ENCODE peak calls at places on chromosome 12, in ten cellular contexts. I is ovary, A is sigmoid colon, R is stomach, U is K562, P is tibial nerve, F is upper lobe of left lung, S is transverse colon, V is SK-N-SH, G is HepG2. D is an unnamed sample.

GRCh38 chr12:94704452-94704871 is 54.1 kb upstream of the TMCC3 start:
- DNase-seq in G (peak; percentile 29), R (peak; percentile 51), I (no peak), P (no peak), F (no peak), S (no peak), U (no peak), A (no peak), V (no peak), D (no peak)

GRCh38 chr12:118164798-118165486 is 29.0 kb downstream of the PEBP1 start:
- DNase-seq in S (no peak), F (peak; percentile 39), P (no peak), R (no peak), V (peak; percentile 56), U (no peak), G (peak; percentile 10), A (no peak), I (no peak), D (no peak)

GRCh38 chr12:47864646-47865235 is 40.1 kb downstream of the VDR start:
- DNase-seq in G (no peak), I (no peak), U (no peak), P (no peak), V (no peak), R (no peak), S (no peak), F (no peak), A (no peak), D (no peak)

GRCh38 chr12:92973614-92974013 is 44.5 kb upstream of the EEA1 start:
- DNase-seq in I (no peak), F (peak; percentile 31), U (no peak), P (no peak), V (no peak), A (no peak), S (no peak), G (peak; percentile 63), R (no peak), D (no peak)

GRCh38 chr12:111645433-111645832 is 40.3 kb downstream of the BRAP start:
- DNase-seq in I (no peak), U (no peak), P (no peak), R (no peak), F (peak; percentile 66), G (no peak), A (no peak), V (no peak), S (no peak), D (no peak)

GRCh38 chr12:127363392-127363791 is 903.6 kb upstream of the TMEM132C start:
- DNase-seq in S (no peak), R (no peak), A (no peak), U (no peak), V (no peak), F (no peak), G (no peak), I (no peak), P (no peak), D (no peak)

GRCh38 chr12:109735051-109735521 is 21.5 kb downstream of the FAM222A start:
- DNase-seq in R (peak; percentile 22), U (no peak), A (peak; percentile 33), S (no peak), F (peak; percentile 3), V (peak; percentile 13), P (peak; percentile 3), G (no peak), I (no peak), D (peak; percentile 52)

GRCh38 chr12:95164656-95165055 is 52.6 kb downstream of the FGD6 start:
- DNase-seq in G (no peak), P (no peak), F (no peak), I (no peak), U (no peak), S (no peak), A (no peak), R (no peak), V (no peak), D (no peak)

GRCh38 chr12:93061414-93062099 is 132.5 kb upstream of the EEA1 start:
- DNase-seq in I (peak; percentile 62), U (no peak), F (no peak), V (no peak), G (no peak), A (peak; percentile 77), R (no peak), P (no peak), S (no peak), D (no peak)

GRCh38 chr12:85422766-85423165 is 142.7 kb downstream of the ALX1 start:
- DNase-seq in R (no peak), V (no peak), G (no peak), P (no peak), I (no peak), S (no peak), U (no peak), A (no peak), F (no peak), D (no peak)

GRCh38 chr12:96427269-96427729 is 27.1 kb upstream of the CDK17 start:
- DNase-seq in V (peak; percentile 16), I (peak; percentile 34), S (peak; percentile 35), U (no peak), F (no peak), P (no peak), R (peak; percentile 33), G (peak; percentile 7), A (peak; percentile 87), D (peak; percentile 84)

GRCh38 chr12:86774841-86775386 is 518.7 kb upstream of the MGAT4C start:
- DNase-seq in G (no peak), R (no peak), U (no peak), F (no peak), S (no peak), P (no peak), A (no peak), I (no peak), V (no peak), D (no peak)

GRCh38 chr12:96434107-96434506 is 33.9 kb upstream of the CDK17 start:
- DNase-seq in G (no peak), S (peak; percentile 51), A (no peak), R (no peak), U (no peak), F (peak; percentile 50), P (no peak), I (no peak), V (no peak), D (no peak)

GRCh38 chr12:9051156-9051545 is 61.8 kb downstream of the KLRG1 start:
- DNase-seq in V (no peak), R (no peak), P (no peak), G (no peak), F (no peak), U (no peak), I (no peak), S (no peak), A (no peak), D (no peak)
- TF ChIP-seq EP300 in V (no peak), R (no peak), P (no peak), G (no peak), F (no peak), U (no peak), I (no peak), S (no peak), A (no peak), D (no peak)

GRCh38 chr12:131250028-131250950 is 296.6 kb downstream of the ADGRD1 start:
- DNase-seq in V (no peak), U (no peak), A (peak; percentile 74), P (no peak), R (no peak), I (peak; percentile 73), G (no peak), S (no peak), F (no peak), D (peak; percentile 81)

GRCh38 chr12:131251336-131252101 is 297.8 kb downstream of the ADGRD1 start:
- DNase-seq in S (no peak), V (no peak), R (no peak), G (no peak), P (no peak), U (peak; percentile 54), F (no peak), A (no peak), I (no peak), D (no peak)

GRCh38 chr12:131254374-131254773 is 300.7 kb downstream of the ADGRD1 start:
- DNase-seq in S (no peak), I (no peak), V (no peak), F (no peak), A (no peak), R (no peak), U (no peak), G (no peak), P (no peak), D (no peak)

GRCh38 chr12:131250951-131251315 is 297.2 kb downstream of the ADGRD1 start:
- DNase-seq in R (no peak), P (no peak), U (no peak), G (no peak), V (no peak), S (no peak), I (no peak), F (no peak), A (no peak), D (no peak)

DNA sequence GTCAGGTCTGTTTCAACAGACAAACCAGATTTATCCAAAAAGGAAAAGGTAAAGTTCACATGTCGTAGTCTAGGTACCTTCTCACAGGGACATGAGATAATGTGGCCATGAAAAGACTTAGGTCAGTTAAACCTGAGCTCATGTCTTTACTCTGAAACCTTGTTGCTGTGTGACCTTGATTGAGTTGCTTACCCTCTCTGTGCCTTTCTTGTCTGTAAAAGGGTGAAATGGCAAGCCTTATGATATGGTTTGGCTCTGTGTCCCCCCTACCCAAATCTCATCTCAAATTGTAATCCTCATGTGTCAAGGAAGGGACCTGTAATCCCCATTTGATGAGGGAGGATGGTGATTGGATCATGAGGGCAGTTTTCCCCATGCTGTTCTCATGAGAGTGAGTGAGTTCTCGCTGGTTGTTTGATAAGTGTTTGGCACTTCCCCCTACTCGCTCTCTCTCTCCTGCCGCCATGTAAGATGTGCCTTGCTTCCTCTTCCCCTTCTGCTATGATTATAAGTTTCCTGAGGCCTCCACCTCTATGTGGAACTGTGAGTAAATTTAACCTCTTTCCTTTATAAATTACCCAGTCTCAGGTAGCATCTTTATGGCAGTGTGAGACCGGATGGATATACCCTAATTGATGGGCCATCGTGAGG is 299.8 kb downstream of the ADGRD1 start:
- DNase-seq in F (no peak), I (no peak), P (no peak), R (no peak), U (no peak), A (no peak), S (no peak), G (no peak), V (no peak), D (no peak)
- TF ChIP-seq EP300 in F (no peak), I (no peak), P (no peak), R (no peak), U (no peak), A (no peak), S (no peak), G (no peak), V (no peak), D (no peak)

GRCh38 chr12:58639323-58639934 is 280.9 kb downstream of the LRIG3 start:
- DNase-seq in S (no peak), G (no peak), R (no peak), A (no peak), U (no peak), V (no peak), P (no peak), F (no peak), I (no peak), D (no peak)
- TF ChIP-seq EP300 in S (no peak), G (no peak), R (no peak), A (no peak), U (no peak), V (no peak), P (no peak), F (no peak), I (no peak), D (no peak)

DNA sequence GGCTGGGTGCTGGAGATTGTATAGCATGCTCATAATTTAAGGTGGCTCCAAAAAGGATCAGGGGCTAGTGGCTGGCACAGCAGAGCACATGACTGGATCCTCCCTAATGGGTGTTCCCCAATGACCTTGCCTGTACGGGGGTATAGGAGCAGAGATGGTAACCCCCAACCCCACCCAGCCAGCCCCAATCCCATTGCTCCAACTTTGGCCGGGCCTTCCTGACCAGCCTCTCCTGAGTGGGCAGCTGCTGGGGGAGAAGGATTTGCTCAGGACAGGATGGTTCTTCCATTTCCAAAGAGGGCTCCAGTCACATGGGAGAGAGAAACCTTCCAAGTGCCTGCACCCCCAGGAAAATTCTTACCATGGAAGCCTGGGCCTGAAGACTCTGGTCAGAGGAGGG is 15.3 kb upstream of the NR4A1 start:
- DNase-seq in G (no peak), S (no peak), P (no peak), V (no peak), U (no peak), R (no peak), A (no peak), F (no peak), I (no peak), D (no peak)
- TF ChIP-seq EP300 in G (no peak), S (no peak), P (no peak), V (no peak), U (no peak), R (no peak), A (no peak), F (no peak), I (no peak), D (no peak)